ENCODE peak calls at places on chromosomes 12 and 14, in four cellular contexts. I is stimulated activated naive B cell treated with anti-CD40 and anti-IgM and Interleukin-4, amounts not matched to agents 10 μg/mL and 1 μg/mL and 100 μg/mL, for 72 hours; Q is dermis blood vessel endothelial cell; B is NCI-H1105. M is an unnamed sample.

GRCh38 chr12:17592472-17592871 is 497.5 kb downstream of the RERGL start:
- DNase-seq in B (no peak), Q (no peak), I (no peak), M (no peak)

GRCh38 chr12:66775941-66776340 is 97.1 kb upstream of the GRIP1 start:
- DNase-seq in I (no peak), Q (no peak), B (no peak), M (no peak)

GRCh38 chr12:52318241-52318990 is 2.8 kb downstream of the KRT83 start:
- DNase-seq in I (no peak), Q (no peak), B (no peak), M (no peak)

GRCh38 chr12:132360906-132361777 is 31.8 kb upstream of the GALNT9 start:
- DNase-seq in I (no peak), B (no peak), Q (no peak), M (no peak)

GRCh38 chr12:54217774-54218221 is 29.0 kb upstream of the SMUG1 start:
- DNase-seq in B (no peak), Q (peak), I (peak), M (no peak)

GRCh38 chr14:104976198-104977007 is 1.8 kb downstream of the AHNAK2 start:
- DNase-seq in I (peak), Q (peak), B (peak), M (peak)

GRCh38 chr14:94582199-94582750 is 1.0 kb downstream of the SERPINA5 start:
- DNase-seq in Q (no peak), I (no peak), B (no peak), M (no peak)

GRCh38 chr12:63404611-63405010 is 253.6 kb upstream of the AVPR1A start:
- DNase-seq in Q (no peak), I (no peak), B (no peak), M (no peak)

GRCh38 chr12:115811066-115811465 is 466.4 kb downstream of the MED13L start:
- DNase-seq in I (no peak), B (no peak), Q (no peak), M (no peak)

GRCh38 chr12:47843226-47843980 is 23.7 kb upstream of the HDAC7 start:
- DNase-seq in I (no peak), Q (no peak), B (no peak), M (no peak)